ENCODE peak calls at places on chromosomes 16 and 17, in four cellular contexts. W, J, F and G are unnamed samples.
A peak's percentile ranks its signal among the peaks of the same experiment; 100 is the strongest.

GRCh38 chr16:78259883-78260282 is 160.4 kb downstream of the WWOX start:
- DNase-seq in F (no peak), J (no peak), W (no peak), G (no peak)

GRCh38 chr16:48831081-48831722 is 221.2 kb upstream of the N4BP1 start:
- DNase-seq in W (no peak), F (peak; percentile 21), J (peak; percentile 4), G (peak; percentile 72)

GRCh38 chr16:88287219-88287618 is 95.5 kb upstream of the ZNF469 start:
- DNase-seq in J (peak; percentile 63), W (no peak), F (peak; percentile 86), G (peak; percentile 76)

GRCh38 chr17:43803758-43804157 is 23.5 kb downstream of the CFAP97D1 start:
- DNase-seq in W (no peak), F (no peak), J (no peak), G (no peak)

GRCh38 chr16:78462261-78463208 is 363.1 kb downstream of the WWOX start:
- DNase-seq in F (no peak), J (no peak), W (no peak), G (no peak)

GRCh38 chr17:7881655-7882054 is 6.9 kb upstream of the CHD3 start:
- DNase-seq in J (no peak), W (no peak), F (no peak), G (no peak)

GRCh38 chr17:63332286-63332685 is 113.8 kb downstream of the CYB561 start:
- DNase-seq in J (no peak), F (no peak), W (no peak), G (no peak)

GRCh38 chr16:57863434-57864160 is 61.3 kb upstream of the KIFC3 start:
- DNase-seq in J (peak; percentile 45), F (no peak), W (no peak), G (peak; percentile 49)

GRCh38 chr17:38867179-38867994 is 2.5 kb upstream of the LASP1 start:
- DNase-seq in F (peak; percentile 51), J (no peak), W (peak; percentile 73), G (peak; percentile 86)

GRCh38 chr16:28321700-28322411 is 29.5 kb downstream of the SBK1 start:
- DNase-seq in J (peak; percentile 12), F (peak; percentile 58), W (no peak), G (no peak)

GRCh38 chr17:70622382-70623260 is 453.3 kb downstream of the KCNJ2 start:
- DNase-seq in J (peak; percentile 38), W (no peak), F (no peak), G (peak; percentile 81)

GRCh38 chr17:70624208-70624607 is 454.9 kb downstream of the KCNJ2 start:
- DNase-seq in F (no peak), W (no peak), J (no peak), G (no peak)

GRCh38 chr17:70621593-70621992 is 452.3 kb downstream of the KCNJ2 start:
- DNase-seq in J (no peak), W (no peak), F (no peak), G (no peak)
- TF ChIP-seq EGR1 in J (no peak), W (no peak), F (no peak), G (no peak)

GRCh38 chr17:51720439-51720838 is 438.1 kb downstream of the CA10 start:
- DNase-seq in J (no peak), W (no peak), F (no peak), G (no peak)
- TF ChIP-seq EGR1 in J (no peak), W (no peak), F (no peak), G (no peak)

GRCh38 chr16:68264128-68265077 is at the start of gene SLC7A6:
- DNase-seq in W (no peak), J (peak; percentile 27), F (peak; percentile 93), G (no peak)
- TF ChIP-seq EGR1 in W (peak; percentile 78), J (peak; percentile 67), F (peak; percentile 82), G (no peak)

DNA sequence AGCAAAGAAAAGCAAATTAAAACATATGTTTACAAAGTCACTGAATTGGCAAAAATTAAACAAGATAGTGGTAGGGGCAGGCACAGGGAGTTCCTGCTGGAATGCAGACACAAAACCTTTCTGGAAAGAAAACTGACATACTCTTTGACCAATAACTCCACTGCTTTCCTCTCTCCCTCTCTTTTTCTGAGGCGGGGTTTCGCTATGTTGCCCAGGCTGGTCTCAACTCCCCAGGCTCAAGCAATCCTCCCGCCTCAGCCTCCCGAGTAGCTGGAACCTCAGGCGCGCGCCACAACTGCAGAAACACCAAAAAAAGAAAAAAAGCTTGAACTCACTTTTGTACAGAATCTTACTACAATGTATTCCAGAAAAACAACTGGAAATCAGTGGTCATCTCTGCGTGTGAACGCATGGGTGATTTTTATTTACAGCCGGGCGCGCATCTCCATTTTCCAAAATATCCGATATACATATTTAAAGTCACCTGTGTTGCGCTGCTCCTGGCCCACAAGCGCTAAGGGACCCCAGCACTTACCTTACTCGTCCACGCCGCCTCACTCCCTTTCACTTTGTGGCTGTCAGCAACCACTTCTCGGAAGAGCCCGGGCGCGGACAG is 480 bp downstream of the TXNL4B start:
- DNase-seq in F (no peak), W (no peak), J (no peak), G (no peak)
- TF ChIP-seq EGR1 in F (no peak), W (no peak), J (no peak), G (no peak)